ENCODE peak calls at places on chromosomes 2 and 18, in five cellular contexts. H, G, R, Q and N are unnamed samples.

GRCh38 chr2:101205521-101205998 is 47.1 kb upstream of the CNOT11 start:
- DNase-seq in H (peak), G (peak), Q (peak), R (peak), N (peak)

GRCh38 chr2:85978883-85979780 is 90.3 kb upstream of the ST3GAL5 start:
- DNase-seq in Q (no peak), G (peak), R (no peak), H (no peak), N (peak)

GRCh38 chr18:42413870-42414269 is 458.8 kb downstream of the PIK3C3 start:
- DNase-seq in G (peak), R (peak), Q (no peak), H (no peak), N (peak)

GRCh38 chr2:196404276-196404675 is 232.9 kb upstream of the STK17B start:
- DNase-seq in G (no peak), Q (no peak), R (no peak), H (no peak), N (no peak)

GRCh38 chr2:169895294-169895985 is 68.2 kb downstream of the UBR3 start:
- DNase-seq in Q (no peak), G (peak), H (no peak), R (peak), N (peak)

GRCh38 chr2:151264157-151264835 is 2.6 kb upstream of the RBM43 start:
- DNase-seq in Q (no peak), H (no peak), G (no peak), R (no peak), N (no peak)

GRCh38 chr2:151669585-151670081 is 64.6 kb downstream of the NEB start:
- DNase-seq in R (peak), Q (no peak), G (no peak), H (no peak), N (peak)

GRCh38 chr2:195425328-195425727 is 231.7 kb upstream of the SLC39A10 start:
- DNase-seq in H (no peak), G (no peak), Q (no peak), R (no peak), N (no peak)

GRCh38 chr2:40639294-40639693 is 187.4 kb upstream of the SLC8A1 start:
- DNase-seq in Q (no peak), H (no peak), G (peak), R (no peak), N (no peak)

GRCh38 chr18:8526316-8526715 is 82.9 kb upstream of the RAB12 start:
- DNase-seq in R (no peak), G (no peak), Q (no peak), H (no peak), N (no peak)

GRCh38 chr2:150476809-150477302 is 10.6 kb downstream of the RND3 start:
- DNase-seq in H (no peak), Q (no peak), G (peak), R (no peak), N (no peak)

GRCh38 chr2:109422071-109422757 is 191.6 kb downstream of the SEPTIN10 start:
- DNase-seq in R (no peak), Q (peak), G (peak), H (no peak), N (no peak)

GRCh38 chr2:228180126-228181097 is 1.1 kb downstream of the SPHKAP start:
- DNase-seq in H (no peak), R (no peak), G (no peak), Q (no peak), N (no peak)

GRCh38 chr2:127770973-127771735 is 39.8 kb downstream of the WDR33 start:
- DNase-seq in Q (no peak), G (peak), H (peak), R (peak), N (peak)

GRCh38 chr18:31506024-31506742 is 8.2 kb downstream of the DSG2 start:
- DNase-seq in R (peak), G (peak), Q (no peak), H (no peak), N (peak)

GRCh38 chr2:120344214-120344990 is 1.5 kb upstream of the INHBB start:
- DNase-seq in R (peak), G (no peak), H (no peak), Q (peak), N (no peak)

GRCh38 chr2:240322231-240322955 is 113.1 kb upstream of the GPC1 start:
- DNase-seq in Q (no peak), H (no peak), G (peak), R (peak), N (peak)

GRCh38 chr2:19059076-19059475 is 299.3 kb downstream of the OSR1 start:
- DNase-seq in Q (no peak), R (no peak), H (no peak), G (no peak), N (no peak)

GRCh38 chr2:237859533-237860272 is at the start of gene RAMP1:
- DNase-seq in H (no peak), R (peak), Q (no peak), G (no peak), N (no peak)

GRCh38 chr2:217125004-217125403 is 265.1 kb upstream of the TNP1 start:
- DNase-seq in H (no peak), Q (no peak), G (no peak), R (no peak), N (no peak)

GRCh38 chr2:164745012-164745797 is 96.4 kb downstream of the COBLL1 start:
- DNase-seq in H (no peak), G (no peak), Q (no peak), R (no peak), N (peak)

DNA sequence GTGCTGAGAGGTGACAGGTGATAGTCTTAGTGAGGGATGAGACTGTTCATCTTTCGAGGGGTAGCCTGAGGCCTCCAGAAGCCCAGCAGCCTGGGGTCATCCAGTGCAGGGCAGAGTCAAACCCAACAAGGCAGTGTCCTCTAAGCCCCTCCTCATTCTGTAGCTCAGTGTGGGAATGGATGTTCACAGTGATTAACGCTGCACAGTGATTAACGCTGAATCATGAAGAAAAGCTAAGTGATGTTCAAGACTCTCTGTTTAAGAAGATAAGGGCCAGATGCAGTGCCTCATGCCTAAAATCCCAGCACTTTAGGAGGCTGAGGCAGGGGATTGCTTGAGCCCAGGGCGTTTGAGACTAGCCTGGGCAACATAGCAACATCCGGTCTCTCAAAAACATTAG is 56.3 kb upstream of the LAPTM4A start:
- DNase-seq in R (no peak), Q (peak), H (no peak), G (peak), N (no peak)
- H3K4me3 ChIP-seq in R (no peak), Q (no peak), H (no peak), G (no peak), N (no peak)

DNA sequence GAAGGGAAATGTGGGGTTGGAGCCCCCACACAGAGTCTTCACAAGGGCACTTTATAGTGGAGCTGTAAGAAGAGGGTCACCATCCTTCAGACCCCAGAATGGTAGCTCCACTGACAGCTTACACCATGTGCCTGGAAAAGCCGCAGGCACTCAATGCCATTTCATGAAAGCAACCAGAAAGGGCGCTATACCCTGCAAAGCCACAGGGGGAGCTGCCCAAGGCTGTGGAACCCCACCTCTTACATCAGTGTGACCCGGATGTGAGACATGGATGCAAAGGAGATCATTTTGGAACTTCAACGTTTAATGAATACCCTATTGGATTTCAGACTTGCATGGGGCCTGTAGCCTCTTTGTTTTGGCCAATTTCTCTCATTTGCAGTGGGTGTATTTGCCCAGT is 694.7 kb downstream of the CBLN2 start:
- DNase-seq in H (no peak), R (no peak), G (no peak), Q (no peak), N (no peak)
- TF ChIP-seq CTCF in H (no peak), R (no peak), G (no peak), Q (peak), N (no peak)

GRCh38 chr2:153532160-153532559 is 53.6 kb upstream of the RPRM start:
- DNase-seq in H (no peak), Q (no peak), R (no peak), G (no peak), N (no peak)
- H3K4me3 ChIP-seq in H (no peak), Q (no peak), R (no peak), G (no peak), N (no peak)

DNA sequence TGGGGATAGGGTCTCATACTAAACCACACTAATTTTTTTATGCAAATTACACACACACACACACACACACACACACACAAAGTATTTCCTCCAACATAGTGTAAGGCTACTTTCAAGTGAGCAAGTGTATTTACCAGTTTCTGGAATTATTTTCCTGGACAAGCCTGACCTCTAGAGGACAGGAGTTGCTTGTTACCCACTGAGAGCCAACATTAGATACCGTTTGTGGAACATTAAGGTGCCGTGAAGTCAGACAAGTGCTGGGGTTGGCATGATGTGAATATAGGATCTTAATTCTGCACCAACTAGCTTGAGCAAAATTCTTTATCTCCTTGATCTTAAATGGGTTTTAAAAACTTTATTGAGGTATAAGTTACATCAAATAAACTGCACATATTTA is 39.3 kb upstream of the SERPINB2 start:
- DNase-seq in G (peak), Q (peak), R (peak), H (peak), N (peak)
- TF ChIP-seq CTCF in G (peak), Q (peak), R (peak), H (peak), N (peak)

GRCh38 chr2:235630723-235631122 is 136.9 kb downstream of the AGAP1 start:
- DNase-seq in G (no peak), R (no peak), Q (no peak), H (no peak), N (no peak)

GRCh38 chr2:235626658-235627057 is 132.8 kb downstream of the AGAP1 start:
- DNase-seq in G (no peak), Q (no peak), R (no peak), H (no peak), N (no peak)

GRCh38 chr2:235623052-235623451 is 129.2 kb downstream of the AGAP1 start:
- DNase-seq in Q (no peak), H (no peak), R (no peak), G (no peak), N (no peak)

GRCh38 chr2:235621736-235622135 is 127.9 kb downstream of the AGAP1 start:
- DNase-seq in H (no peak), Q (no peak), G (no peak), R (no peak), N (no peak)

GRCh38 chr2:235627682-235628081 is 133.8 kb downstream of the AGAP1 start:
- DNase-seq in Q (no peak), H (no peak), R (no peak), G (no peak), N (no peak)
- H3K4me3 ChIP-seq in Q (no peak), H (no peak), R (no peak), G (no peak), N (no peak)

GRCh38 chr2:139916822-139917221 is 1136.6 kb upstream of the NXPH2 start:
- DNase-seq in G (no peak), H (no peak), R (no peak), Q (no peak), N (no peak)
- TF ChIP-seq CTCF in G (no peak), H (no peak), R (no peak), Q (peak), N (no peak)

DNA sequence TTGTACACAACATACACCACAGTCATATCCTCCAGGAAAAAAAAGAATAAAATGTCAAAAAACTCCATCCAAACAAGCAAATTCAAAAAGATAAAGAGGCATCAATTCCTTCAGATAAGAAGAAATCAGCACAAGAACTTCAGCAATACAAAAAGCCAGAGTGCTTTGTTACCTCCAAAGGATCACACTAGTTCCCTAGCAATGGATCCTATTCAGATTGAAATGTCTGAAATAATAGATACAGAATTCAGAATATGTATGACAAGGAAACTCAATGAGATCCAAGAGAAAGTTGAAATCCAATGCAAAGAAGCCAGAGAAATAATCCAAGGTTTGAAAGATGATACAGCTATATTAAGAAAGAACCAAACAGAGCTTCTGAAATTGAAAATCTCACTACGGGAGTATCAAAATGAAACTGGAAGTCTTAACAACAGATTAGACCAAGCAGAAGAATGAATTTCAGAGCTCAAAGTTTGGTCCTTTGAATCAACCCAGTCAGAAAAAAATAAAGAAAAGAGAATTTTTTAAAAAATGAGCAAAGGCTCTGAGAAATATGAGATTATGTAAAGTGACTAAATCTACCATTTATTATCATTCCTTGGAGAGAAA is 80.6 kb downstream of the TRABD2A start:
- DNase-seq in G (no peak), H (no peak), R (no peak), Q (no peak), N (no peak)
- H3K4me3 ChIP-seq in G (no peak), H (no peak), R (no peak), Q (no peak), N (no peak)